ENCODE peak calls at places on chromosomes 12 and 14, in nine cellular contexts. Z, O, L, N, S, P, R, A and C are unnamed samples.

GRCh38 chr14:94480809-94481208 is 4.8 kb upstream of the SERPINA9 start:
- DNase-seq in Z (peak), O (no peak), L (no peak), N (no peak), S (no peak), P (no peak), R (no peak), A (peak), C (no peak)

GRCh38 chr14:95236221-95236620 is 78.9 kb upstream of the DICER1 start:
- DNase-seq in Z (no peak), O (no peak), L (no peak), N (no peak), S (peak), P (no peak), R (no peak), A (no peak), C (no peak)

GRCh38 chr12:63294327-63294632 is 143.3 kb upstream of the AVPR1A start:
- DNase-seq in Z (peak), O (peak), L (peak), N (no peak), S (no peak), P (no peak), R (no peak), A (peak), C (no peak)

GRCh38 chr12:120495723-120496352 is at the start of gene DYNLL1:
- DNase-seq in Z (peak), O (peak), L (peak), N (peak), S (peak), P (peak), R (peak), A (peak), C (peak)

GRCh38 chr12:10562306-10562933 is 51.0 kb downstream of the MAGOHB start:
- DNase-seq in Z (peak), O (peak), L (peak), N (peak), S (peak), P (peak), R (peak), A (peak), C (peak)

GRCh38 chr12:91189526-91189925 is 6.9 kb upstream of the DCN start:
- DNase-seq in Z (peak), O (no peak), L (no peak), N (no peak), S (no peak), P (no peak), R (no peak), A (no peak), C (no peak)

GRCh38 chr12:115941362-115941761 is 336.1 kb downstream of the MED13L start:
- DNase-seq in Z (peak), O (no peak), L (peak), N (no peak), S (no peak), P (no peak), R (no peak), A (no peak), C (no peak)

GRCh38 chr14:96083667-96084320 is 44.6 kb downstream of the C14orf132 start:
- DNase-seq in Z (no peak), O (no peak), L (peak), N (no peak), S (no peak), P (no peak), R (no peak), A (no peak), C (no peak)

GRCh38 chr12:123269395-123269892 is 2.2 kb downstream of the CDK2AP1 start:
- DNase-seq in Z (peak), O (no peak), L (no peak), N (peak), S (peak), P (peak), R (no peak), A (peak), C (peak)

GRCh38 chr12:30622509-30622908 is 73.2 kb downstream of the IPO8 start:
- DNase-seq in Z (peak), O (no peak), L (peak), N (no peak), S (no peak), P (no peak), R (no peak), A (no peak), C (no peak)

DNA sequence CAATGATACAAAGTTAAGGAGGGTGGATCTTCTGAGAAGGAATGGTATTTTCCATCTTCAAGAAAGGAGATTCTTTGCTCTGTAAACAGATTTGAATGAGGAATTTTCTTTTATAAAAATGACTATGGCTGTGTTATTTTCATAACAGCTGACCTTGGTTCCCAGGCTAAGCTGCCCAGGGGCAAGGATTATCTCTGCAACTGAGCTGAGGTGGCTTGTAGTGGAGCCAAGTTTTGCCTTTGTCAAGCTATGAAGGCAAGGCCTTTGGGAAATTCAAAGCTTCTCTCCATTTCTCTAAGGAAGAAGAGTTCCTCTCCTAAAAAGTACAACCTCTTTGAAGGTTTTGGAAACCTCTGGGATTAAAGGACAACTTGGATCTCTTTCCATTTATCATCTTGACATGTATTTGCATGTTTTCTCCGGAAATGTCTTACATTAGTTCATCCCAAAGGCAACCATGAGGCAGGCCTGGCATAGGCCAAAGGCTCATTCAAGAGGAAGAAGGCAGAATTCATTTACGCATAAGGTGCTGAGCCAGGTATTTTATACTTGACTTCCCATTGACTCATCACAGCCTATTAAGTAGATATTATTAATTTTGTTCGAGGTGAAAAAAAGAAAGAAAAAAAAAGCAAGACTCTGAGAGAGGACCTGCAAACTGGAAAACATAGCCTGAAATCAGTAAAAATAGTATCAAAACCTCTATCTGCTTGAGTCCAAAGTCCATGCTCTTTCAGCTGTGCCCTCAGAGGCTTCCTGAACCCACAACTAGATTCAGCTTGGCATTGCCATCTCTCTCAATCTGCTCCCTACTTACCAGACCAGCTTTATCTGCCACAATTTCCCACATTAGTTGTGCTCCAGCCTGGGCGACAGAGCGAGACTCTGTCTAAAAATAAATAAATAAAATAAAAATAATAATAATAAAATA is 24.0 kb upstream of the CKAP4 start:
- DNase-seq in Z (no peak), O (no peak), L (no peak), N (no peak), S (no peak), P (no peak), R (no peak), A (no peak), C (no peak)
- TF ChIP-seq EZH2phosphoT487 in Z (no peak), O (no peak), L (no peak), N (no peak), S (no peak), P (no peak), R (no peak), A (no peak), C (no peak)

GRCh38 chr12:50083301-50083700 is 1.8 kb upstream of the SMARCD1 start:
- DNase-seq in Z (no peak), O (no peak), L (no peak), N (no peak), S (no peak), P (no peak), R (no peak), A (no peak), C (no peak)
- H3K4me2 ChIP-seq in Z (no peak), O (peak), L (no peak), N (no peak), S (no peak), P (no peak), R (no peak), A (no peak), C (peak)

GRCh38 chr14:75831971-75832370 is 149.8 kb downstream of the TGFB3 start:
- DNase-seq in Z (peak), O (no peak), L (peak), N (no peak), S (no peak), P (no peak), R (no peak), A (peak), C (no peak)
- H2AFZ ChIP-seq in Z (peak), O (no peak), L (peak), N (no peak), S (no peak), P (no peak), R (no peak), A (peak), C (no peak)

GRCh38 chr14:100824156-100824555 is 1.8 kb upstream of the MEG3 start:
- DNase-seq in Z (no peak), O (no peak), L (no peak), N (peak), S (peak), P (peak), R (no peak), A (no peak), C (no peak)
- TF ChIP-seq EZH2phosphoT487 in Z (no peak), O (no peak), L (no peak), N (no peak), S (no peak), P (no peak), R (no peak), A (no peak), C (no peak)

DNA sequence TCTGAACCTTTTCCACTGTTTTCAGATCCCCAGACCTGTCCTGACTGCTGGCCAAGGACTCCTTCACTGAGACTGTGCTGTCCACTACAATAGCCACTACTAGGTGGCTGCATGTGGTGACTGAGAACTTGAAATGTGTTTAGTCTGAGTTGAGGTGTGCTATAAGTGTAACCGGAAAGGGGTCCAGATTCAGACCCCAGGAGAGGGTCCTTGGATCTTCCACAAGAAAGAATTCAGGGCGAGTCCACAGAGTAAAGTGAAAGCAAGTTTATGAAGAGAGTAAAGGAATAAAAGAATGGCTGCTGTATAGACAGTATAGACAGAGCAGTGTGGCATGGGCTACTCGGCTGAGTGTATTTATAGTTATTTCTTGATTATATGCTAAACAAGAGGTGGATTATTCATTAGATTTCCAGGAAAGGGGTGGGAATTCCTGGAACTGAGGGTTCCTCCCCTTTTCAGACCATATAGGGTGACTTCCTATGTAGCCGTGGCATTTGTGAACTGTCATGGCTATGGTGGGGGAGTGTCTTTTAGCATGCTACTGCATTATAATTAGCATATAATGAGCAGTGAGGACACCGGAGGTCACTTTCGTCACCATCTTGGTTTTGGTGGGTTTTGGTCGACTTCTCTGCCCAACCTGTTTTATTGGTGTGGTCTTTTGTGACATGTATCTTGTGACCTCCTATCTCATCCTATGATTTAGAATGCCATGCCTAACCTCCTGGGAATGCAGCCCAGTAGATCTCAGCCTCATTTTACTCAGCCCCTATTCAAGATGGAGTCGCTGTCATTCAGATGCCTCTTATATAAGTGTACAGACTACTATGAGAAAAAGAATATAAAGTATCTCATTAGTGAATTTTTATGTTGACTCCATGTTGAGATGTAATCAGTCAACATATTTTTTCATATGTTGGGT is 70.0 kb upstream of the SRSF5 start:
- DNase-seq in Z (peak), O (no peak), L (no peak), N (no peak), S (no peak), P (no peak), R (no peak), A (no peak), C (no peak)
- H3K4me2 ChIP-seq in Z (no peak), O (no peak), L (no peak), N (no peak), S (no peak), P (peak), R (no peak), A (no peak), C (peak)

GRCh38 chr14:61654026-61654425 is 41.3 kb upstream of the HIF1A start:
- DNase-seq in Z (no peak), O (no peak), L (no peak), N (no peak), S (no peak), P (no peak), R (no peak), A (no peak), C (no peak)

GRCh38 chr14:61655777-61656176 is 39.5 kb upstream of the HIF1A start:
- DNase-seq in Z (no peak), O (no peak), L (no peak), N (no peak), S (no peak), P (no peak), R (no peak), A (no peak), C (no peak)

GRCh38 chr14:61651355-61651754 is 44.0 kb upstream of the HIF1A start:
- DNase-seq in Z (no peak), O (no peak), L (no peak), N (no peak), S (no peak), P (no peak), R (no peak), A (no peak), C (no peak)

GRCh38 chr14:61653507-61653906 is 41.8 kb upstream of the HIF1A start:
- DNase-seq in Z (peak), O (no peak), L (peak), N (no peak), S (no peak), P (no peak), R (no peak), A (peak), C (no peak)

GRCh38 chr14:61652526-61653262 is 42.6 kb upstream of the HIF1A start:
- DNase-seq in Z (peak), O (no peak), L (no peak), N (no peak), S (no peak), P (no peak), R (no peak), A (peak), C (no peak)
- H2AFZ ChIP-seq in Z (peak), O (no peak), L (no peak), N (peak), S (no peak), P (no peak), R (no peak), A (no peak), C (no peak)

DNA sequence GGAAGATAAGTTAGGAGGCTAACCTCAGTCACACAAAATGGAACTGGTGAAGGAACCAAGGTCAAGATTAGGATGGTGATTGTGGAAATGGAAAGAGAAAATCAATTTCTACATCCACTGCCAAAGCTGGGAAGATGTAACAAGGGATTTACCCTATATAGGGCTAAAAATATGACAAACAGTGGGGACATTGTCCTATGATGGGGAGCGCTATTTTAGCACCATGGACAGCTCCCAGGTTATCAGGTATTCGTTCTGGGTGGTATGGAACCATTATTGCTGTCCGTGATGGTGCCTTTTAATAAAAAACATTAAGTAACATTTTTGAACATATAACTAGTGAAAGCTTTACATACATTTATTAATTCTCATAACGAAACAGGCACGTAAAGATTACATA is 124.0 kb downstream of the NDUFA12 start:
- DNase-seq in Z (no peak), O (no peak), L (peak), N (peak), S (no peak), P (peak), R (no peak), A (peak), C (peak)
- TF ChIP-seq EZH2phosphoT487 in Z (no peak), O (no peak), L (no peak), N (no peak), S (no peak), P (no peak), R (no peak), A (no peak), C (no peak)

DNA sequence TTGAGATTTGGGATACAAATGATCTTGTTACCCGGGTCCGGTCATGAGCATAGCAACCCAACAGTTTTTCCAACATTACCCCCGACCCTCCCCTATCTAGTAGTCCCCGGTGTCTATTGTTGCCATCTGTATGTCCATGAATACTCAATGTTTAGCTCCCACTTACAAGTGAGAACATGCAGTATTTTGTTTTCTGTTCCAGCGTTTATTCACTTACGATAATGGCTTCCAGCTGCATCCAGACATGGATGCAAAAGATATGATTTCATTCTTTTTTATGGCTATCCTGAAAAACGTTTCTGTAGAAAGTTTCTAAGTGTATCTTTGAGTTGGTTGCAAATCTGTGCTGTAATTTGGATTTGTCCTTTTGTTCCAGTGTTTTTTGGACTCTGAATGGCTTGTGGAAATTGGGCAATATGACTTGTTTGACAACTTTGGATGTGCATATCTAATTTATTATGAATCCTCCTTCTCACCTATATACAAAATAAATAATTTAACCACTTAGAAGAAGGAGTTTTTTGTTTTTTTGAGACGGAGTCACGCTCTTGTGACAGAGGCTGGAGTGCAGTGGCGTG is 11.8 kb downstream of the SP1 start:
- DNase-seq in Z (no peak), O (no peak), L (no peak), N (no peak), S (no peak), P (no peak), R (no peak), A (no peak), C (no peak)
- H3K4me2 ChIP-seq in Z (no peak), O (no peak), L (no peak), N (no peak), S (peak), P (no peak), R (no peak), A (peak), C (no peak)